ENCODE peak calls at places on chromosomes 16 and 17, in five cellular contexts. X is psoas muscle, B is body of pancreas, T is IMR-90, M is colonic mucosa. O is an unnamed sample. For H3K36me3, the result is how much of the 10 kb centered on the place peaks cover.

GRCh38 chr17:79812206-79812968 is 15.5 kb upstream of the CBX8 start:
- DNase-seq in X (no peak), B (no peak), T (no peak), M (no peak), O (no peak)

GRCh38 chr17:77546772-77547201 is 406.0 kb downstream of the SEC14L1 start:
- DNase-seq in X (no peak), B (no peak), T (no peak), M (peak), O (no peak)

GRCh38 chr16:19835989-19836421 is 48.6 kb downstream of the GPRC5B start:
- DNase-seq in X (no peak), B (no peak), T (peak), M (no peak), O (no peak)

GRCh38 chr16:46920402-46921068 is 36.4 kb downstream of the GPT2 start:
- DNase-seq in X (no peak), B (peak), T (no peak), M (peak), O (no peak)

GRCh38 chr17:57861737-57862409 is 12.0 kb upstream of the MRPS23 start:
- DNase-seq in X (peak), B (peak), T (no peak), M (peak), O (peak)

GRCh38 chr17:78532311-78532710 is 44.9 kb downstream of the DNAH17 start:
- DNase-seq in X (no peak), B (no peak), T (no peak), M (peak), O (no peak)

GRCh38 chr16:813204-813915 is 12.8 kb upstream of the GNG13 start:
- DNase-seq in X (peak), B (peak), T (peak), M (no peak), O (no peak)

GRCh38 chr17:21007646-21008045 is 35.2 kb downstream of the USP22 start:
- DNase-seq in X (peak), B (no peak), T (no peak), M (no peak), O (peak)

GRCh38 chr17:3814361-3814760 is 13.4 kb upstream of the ITGAE start:
- DNase-seq in X (no peak), B (no peak), T (no peak), M (no peak), O (no peak)

DNA sequence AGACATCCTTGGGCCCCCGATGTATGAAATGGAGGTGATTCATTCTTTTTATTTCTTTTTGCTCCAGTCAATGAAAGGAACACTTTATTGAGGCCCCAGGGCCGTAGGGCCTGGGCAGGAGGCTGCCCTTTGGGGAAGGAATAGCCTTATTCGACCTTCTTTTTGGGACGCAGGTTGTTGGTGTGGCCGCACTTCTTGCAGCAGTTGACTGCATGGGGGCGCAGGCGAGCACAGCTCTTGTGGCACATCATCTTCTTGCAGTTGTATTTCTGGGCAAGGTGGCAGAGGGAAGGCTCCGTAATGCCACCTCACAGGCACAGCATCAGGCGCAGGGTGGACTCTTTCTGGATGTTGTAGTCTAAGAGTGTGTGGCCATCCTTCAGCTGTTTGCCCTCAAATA is 50.9 kb downstream of the SIAH1 start:
- DNase-seq in X (no peak), B (no peak), T (no peak), M (no peak), O (no peak)
- TF ChIP-seq CTCF in X (no peak), B (no peak), T (no peak), M (no peak), O (no peak)

DNA sequence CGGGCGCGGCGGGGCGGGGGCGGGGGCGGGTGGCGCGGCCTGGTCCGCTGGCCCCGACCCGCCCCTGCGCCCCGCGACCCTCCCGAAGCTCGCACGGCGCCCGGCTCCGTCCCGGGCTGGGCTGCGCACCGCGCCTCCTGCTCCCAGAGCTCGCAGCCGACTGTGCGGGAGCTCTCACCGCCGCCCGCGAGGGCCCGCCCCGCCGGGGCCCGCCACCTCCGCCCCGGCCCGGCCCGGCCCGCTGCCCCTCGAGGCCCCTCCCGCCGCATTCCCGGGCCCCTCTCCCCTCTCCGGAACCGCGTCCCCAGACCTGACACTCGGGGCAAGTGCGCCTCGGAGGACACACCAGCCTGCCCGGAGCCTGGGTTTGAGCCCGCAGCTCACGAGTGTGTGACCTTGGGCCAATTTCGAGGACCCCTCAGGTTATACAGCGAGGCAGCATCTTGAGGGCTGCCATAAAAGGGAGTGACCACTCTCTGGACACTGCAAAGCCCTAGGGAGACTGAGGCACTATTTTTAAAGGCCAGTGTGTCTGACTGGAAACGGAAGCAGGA is 1.9 kb upstream of the GRIN2C start:
- DNase-seq in X (no peak), B (no peak), T (no peak), M (no peak), O (no peak)
- H3K4me3 ChIP-seq in X (peak), B (no peak), T (no peak), M (no peak), O (peak)

DNA sequence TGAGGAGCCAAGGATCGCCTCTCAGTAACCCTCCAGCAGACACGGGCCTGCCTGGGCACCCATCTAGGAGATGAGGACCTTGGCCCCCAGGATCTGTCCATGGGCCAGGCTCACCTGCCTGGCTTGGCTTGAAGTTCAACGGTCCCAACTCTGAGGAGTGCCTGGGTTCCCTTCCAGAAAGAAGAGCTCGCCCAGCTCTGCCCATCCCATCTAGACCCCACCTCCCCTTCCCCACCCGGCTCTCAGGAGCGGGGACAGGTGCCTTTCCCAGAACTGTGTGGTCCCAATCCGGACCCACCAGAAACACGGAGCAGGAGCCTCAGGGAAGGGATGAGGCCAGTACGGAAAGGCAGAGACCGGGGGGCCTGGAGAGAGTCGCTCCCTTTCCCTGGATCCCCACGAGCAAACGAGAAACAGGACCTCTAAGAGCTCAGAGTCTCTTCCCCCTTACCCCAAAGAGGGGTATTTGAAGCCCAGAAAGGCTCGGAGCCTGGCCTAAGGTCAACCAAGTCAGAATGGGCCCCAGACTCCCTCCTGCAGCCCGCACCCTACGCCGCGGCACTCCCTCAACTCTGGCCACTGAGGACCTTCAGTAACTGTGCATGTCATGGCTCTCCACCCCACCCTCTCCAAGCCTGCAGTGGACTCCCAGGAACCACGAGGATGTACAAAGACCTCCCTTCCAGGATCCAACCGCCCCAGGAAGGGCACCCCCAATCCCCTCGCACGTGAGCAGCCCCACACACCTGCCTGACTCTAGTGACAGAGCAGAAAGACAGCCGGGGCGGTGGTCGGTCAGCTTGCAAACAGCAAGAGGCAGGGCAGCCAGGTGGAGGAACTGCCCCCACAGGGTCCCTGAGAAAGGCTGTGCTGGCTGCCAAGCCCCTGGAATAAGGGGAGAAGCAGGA is 5.4 kb downstream of the CLUH start:
- DNase-seq in X (no peak), B (no peak), T (no peak), M (no peak), O (no peak)
- H3K36me3 ChIP-seq in X (under half), B (under half), T (under half), M (under half), O (under half)

GRCh38 chr17:73643012-73643845 is 1.0 kb downstream of the SDK2 start:
- DNase-seq in X (no peak), B (no peak), T (no peak), M (peak), O (no peak)
- TF ChIP-seq CTCF in X (no peak), B (no peak), T (no peak), M (no peak), O (no peak)

GRCh38 chr17:45785373-45786193 is 1.5 kb downstream of the CRHR1 start:
- DNase-seq in X (no peak), B (no peak), T (no peak), M (no peak), O (no peak)
- H3K4me3 ChIP-seq in X (peak), B (no peak), T (no peak), M (peak), O (peak)

DNA sequence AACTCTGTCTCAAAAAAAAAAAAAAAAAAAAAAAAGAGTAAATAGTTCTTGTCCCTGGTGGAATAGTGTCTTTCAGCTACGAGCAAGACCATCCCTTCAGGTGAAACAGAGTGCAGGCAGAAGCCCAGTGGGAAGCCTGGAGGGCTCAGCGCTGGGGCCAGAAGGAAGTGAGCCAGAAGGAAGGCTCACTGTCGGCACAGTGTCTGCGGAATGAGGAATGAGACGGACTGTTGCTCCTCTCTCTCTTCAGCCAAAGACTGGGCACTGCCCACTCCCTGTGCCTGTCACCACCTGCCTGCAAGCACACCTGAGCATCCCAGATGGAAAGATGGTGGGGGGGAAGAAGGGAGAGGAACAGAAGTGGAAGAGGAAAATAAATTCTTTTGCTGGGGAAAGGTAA is 7.5 kb downstream of the RSL1D1 start:
- DNase-seq in X (no peak), B (no peak), T (no peak), M (no peak), O (no peak)
- H3K36me3 ChIP-seq in X (half or more), B (under half), T (half or more), M (under half), O (half or more)

DNA sequence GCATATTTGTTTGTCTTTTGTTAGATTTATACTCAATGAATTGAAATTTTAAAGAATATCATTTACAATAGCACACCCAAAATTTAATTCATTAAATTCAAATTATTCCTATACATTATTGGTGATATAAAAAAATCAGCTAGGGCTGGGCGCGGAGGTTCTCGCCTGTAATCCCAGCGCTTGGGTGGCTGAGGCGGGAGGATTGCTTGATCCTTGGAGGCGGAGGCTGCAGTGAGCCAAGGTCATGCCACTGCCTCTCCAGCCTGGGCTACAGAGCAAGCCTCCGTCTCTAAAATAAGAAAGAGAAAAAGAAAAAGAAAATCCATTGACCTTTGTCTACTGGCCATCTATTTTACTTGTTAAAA is 4.5 kb upstream of the PRDM7 start:
- DNase-seq in X (no peak), B (peak), T (no peak), M (no peak), O (no peak)
- TF ChIP-seq CTCF in X (no peak), B (no peak), T (no peak), M (no peak), O (no peak)

DNA sequence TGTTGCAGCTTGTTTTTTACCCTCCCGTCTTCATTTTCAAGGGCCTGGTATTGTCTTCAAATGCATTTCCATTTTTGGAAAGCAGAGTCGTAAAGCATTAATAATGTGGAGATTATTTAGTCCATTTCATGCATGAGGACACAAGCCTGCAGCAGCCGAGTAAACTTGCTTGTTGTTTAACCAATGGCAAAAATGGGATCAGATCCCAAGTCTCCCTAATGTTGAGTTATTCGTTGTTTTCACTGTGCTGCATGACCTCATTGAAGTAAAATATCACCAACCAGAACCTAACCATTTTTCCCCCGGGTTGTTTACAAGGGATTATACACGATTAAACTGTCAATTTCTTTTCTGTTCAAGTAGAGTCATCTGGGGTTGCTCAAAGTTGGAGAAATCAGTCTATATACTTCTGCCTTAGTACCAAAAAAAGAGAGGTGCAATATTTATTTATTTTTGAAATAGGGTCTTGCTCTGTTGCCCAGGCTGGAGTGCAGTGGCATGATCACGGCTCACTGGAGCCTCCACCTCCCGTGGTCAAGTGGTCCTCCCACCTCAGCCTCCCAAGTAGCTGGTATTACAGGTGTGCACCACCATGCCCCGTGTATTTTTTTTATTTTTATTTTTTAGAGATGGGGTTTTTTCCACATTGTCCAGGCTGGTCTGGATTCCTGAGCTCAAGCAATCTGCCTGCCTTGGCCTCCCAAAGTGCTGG is 12.4 kb downstream of the AMZ2 start:
- DNase-seq in X (no peak), B (no peak), T (no peak), M (no peak), O (no peak)
- H3K4me3 ChIP-seq in X (no peak), B (no peak), T (no peak), M (no peak), O (no peak)